ENCODE peak calls at places on chromosome 10, in ten cellular contexts. G, V, K, M, B, E, S, X, O and R are unnamed samples.

GRCh38 chr10:33553951-33554571 is 219.6 kb upstream of the NRP1 start:
- DNase-seq in G (no peak), V (no peak), K (no peak), M (no peak), B (no peak), E (no peak), S (no peak), X (no peak), O (no peak), R (no peak)

GRCh38 chr10:33098966-33099663 is 141.1 kb upstream of the ITGB1 start:
- DNase-seq in G (peak), V (no peak), K (no peak), M (no peak), B (no peak), E (no peak), S (no peak), X (peak), O (peak), R (no peak)

GRCh38 chr10:35735412-35735811 is 93.3 kb upstream of the FZD8 start:
- DNase-seq in G (peak), V (no peak), K (no peak), M (no peak), B (peak), E (peak), S (no peak), X (peak), O (no peak), R (no peak)

GRCh38 chr10:37703074-37703473 is 154.3 kb downstream of the ZNF248 start:
- DNase-seq in G (no peak), V (no peak), K (no peak), M (no peak), B (no peak), E (no peak), S (no peak), X (no peak), O (no peak), R (no peak)

GRCh38 chr10:47165711-47166404 is 134.1 kb upstream of the GDF10 start:
- DNase-seq in G (peak), V (no peak), K (no peak), M (peak), B (peak), E (no peak), S (peak), X (no peak), O (no peak), R (peak)

GRCh38 chr10:95430231-95430951 is 130.8 kb downstream of the SORBS1 start:
- DNase-seq in G (no peak), V (peak), K (peak), M (peak), B (peak), E (peak), S (peak), X (peak), O (peak), R (peak)

GRCh38 chr10:75648854-75649253 is 217.4 kb downstream of the LRMDA start:
- DNase-seq in G (no peak), V (no peak), K (no peak), M (no peak), B (no peak), E (no peak), S (no peak), X (no peak), O (no peak), R (no peak)

GRCh38 chr10:89025453-89025852 is 34.9 kb downstream of the FAS start:
- DNase-seq in G (no peak), V (no peak), K (no peak), M (no peak), B (no peak), E (no peak), S (no peak), X (no peak), O (no peak), R (no peak)

GRCh38 chr10:96267234-96267705 is 4.1 kb downstream of the BLNK start:
- DNase-seq in G (no peak), V (no peak), K (no peak), M (no peak), B (no peak), E (no peak), S (no peak), X (peak), O (no peak), R (no peak)

GRCh38 chr10:68239069-68239468 is 7.2 kb upstream of the ATOH7 start:
- DNase-seq in G (no peak), V (no peak), K (no peak), M (no peak), B (no peak), E (no peak), S (no peak), X (no peak), O (no peak), R (no peak)

GRCh38 chr10:96509017-96509641 is 4.6 kb downstream of the TLL2 start:
- DNase-seq in G (peak), V (no peak), K (no peak), M (no peak), B (peak), E (peak), S (no peak), X (peak), O (no peak), R (peak)

GRCh38 chr10:70267161-70267933 is 16.5 kb downstream of the NPFFR1 start:
- DNase-seq in G (peak), V (no peak), K (peak), M (no peak), B (peak), E (peak), S (peak), X (peak), O (peak), R (peak)

GRCh38 chr10:107442035-107442505 is 277.6 kb upstream of the SORCS1 start:
- DNase-seq in G (peak), V (no peak), K (no peak), M (no peak), B (peak), E (peak), S (no peak), X (peak), O (no peak), R (peak)

GRCh38 chr10:16612148-16612742 is 90.6 kb upstream of the C1QL3 start:
- DNase-seq in G (peak), V (no peak), K (no peak), M (no peak), B (peak), E (peak), S (peak), X (peak), O (peak), R (peak)

GRCh38 chr10:131316321-131317075 is 5.0 kb upstream of the TCERG1L start:
- DNase-seq in G (no peak), V (no peak), K (no peak), M (no peak), B (no peak), E (no peak), S (no peak), X (no peak), O (no peak), R (no peak)

GRCh38 chr10:93413252-93413689 is 68.9 kb downstream of the MYOF start:
- DNase-seq in G (no peak), V (no peak), K (no peak), M (no peak), B (no peak), E (no peak), S (no peak), X (peak), O (no peak), R (peak)

GRCh38 chr10:97796651-97797050 is 24.9 kb upstream of the SFRP5 start:
- DNase-seq in G (no peak), V (no peak), K (no peak), M (no peak), B (no peak), E (no peak), S (no peak), X (no peak), O (no peak), R (no peak)

GRCh38 chr10:120854388-120854787 is 3.2 kb downstream of the WDR11 start:
- DNase-seq in G (no peak), V (no peak), K (no peak), M (no peak), B (no peak), E (no peak), S (no peak), X (no peak), O (no peak), R (no peak)

GRCh38 chr10:120850911-120851865 is at the start of gene WDR11:
- DNase-seq in G (peak), V (peak), K (peak), M (peak), B (peak), E (peak), S (peak), X (peak), O (peak), R (peak)
- H3K4me3 ChIP-seq in G (peak), V (peak), K (peak), M (peak), B (peak), E (peak), S (peak), X (peak), O (peak), R (peak)

GRCh38 chr10:72330059-72330426 is 24.7 kb downstream of the DNAJB12 start:
- DNase-seq in G (no peak), V (no peak), K (no peak), M (no peak), B (no peak), E (no peak), S (no peak), X (no peak), O (no peak), R (no peak)

GRCh38 chr10:72329290-72330058 is 25.2 kb downstream of the DNAJB12 start:
- DNase-seq in G (no peak), V (peak), K (no peak), M (no peak), B (no peak), E (no peak), S (no peak), X (no peak), O (peak), R (no peak)

GRCh38 chr10:72331575-72332422 is 22.9 kb downstream of the DNAJB12 start:
- DNase-seq in G (peak), V (peak), K (no peak), M (no peak), B (peak), E (peak), S (no peak), X (peak), O (peak), R (peak)

GRCh38 chr10:72328045-72328828 is 26.5 kb downstream of the DNAJB12 start:
- DNase-seq in G (no peak), V (peak), K (peak), M (peak), B (peak), E (peak), S (no peak), X (peak), O (peak), R (peak)

DNA sequence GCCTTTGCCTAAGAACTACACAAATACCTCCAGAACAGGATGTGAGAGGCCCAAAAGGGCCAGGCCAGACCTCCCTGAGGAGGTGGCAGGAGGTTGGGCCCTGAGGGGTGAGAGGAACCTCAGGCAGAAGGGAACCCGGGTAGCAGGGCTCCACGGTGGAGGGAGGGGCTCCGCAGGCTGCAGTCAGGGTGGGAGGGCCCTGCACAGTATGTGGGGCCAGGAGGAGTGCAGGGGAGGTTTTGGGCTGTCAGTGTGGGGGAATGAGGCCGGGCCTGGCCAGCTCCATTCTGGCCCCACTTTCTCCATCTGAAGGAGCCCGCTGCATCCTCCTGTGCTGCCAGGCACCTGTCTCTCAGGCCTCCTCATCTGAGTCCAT is 25.9 kb downstream of the DNAJB12 start:
- DNase-seq in G (no peak), V (no peak), K (no peak), M (no peak), B (no peak), E (no peak), S (no peak), X (no peak), O (peak), R (no peak)
- H3K4me3 ChIP-seq in G (no peak), V (no peak), K (no peak), M (no peak), B (no peak), E (no peak), S (no peak), X (no peak), O (peak), R (no peak)

GRCh38 chr10:3474266-3474665 is 301.7 kb upstream of the PITRM1 start:
- DNase-seq in G (no peak), V (no peak), K (no peak), M (no peak), B (no peak), E (no peak), S (no peak), X (no peak), O (no peak), R (no peak)

GRCh38 chr10:3473271-3473670 is 300.7 kb upstream of the PITRM1 start:
- DNase-seq in G (no peak), V (no peak), K (no peak), M (no peak), B (no peak), E (no peak), S (no peak), X (peak), O (no peak), R (no peak)

GRCh38 chr10:3471497-3471896 is 298.9 kb upstream of the PITRM1 start:
- DNase-seq in G (no peak), V (no peak), K (no peak), M (no peak), B (no peak), E (no peak), S (no peak), X (no peak), O (no peak), R (no peak)

GRCh38 chr10:3471927-3472704 is 299.5 kb upstream of the PITRM1 start:
- DNase-seq in G (peak), V (no peak), K (no peak), M (no peak), B (peak), E (peak), S (no peak), X (peak), O (no peak), R (peak)

DNA sequence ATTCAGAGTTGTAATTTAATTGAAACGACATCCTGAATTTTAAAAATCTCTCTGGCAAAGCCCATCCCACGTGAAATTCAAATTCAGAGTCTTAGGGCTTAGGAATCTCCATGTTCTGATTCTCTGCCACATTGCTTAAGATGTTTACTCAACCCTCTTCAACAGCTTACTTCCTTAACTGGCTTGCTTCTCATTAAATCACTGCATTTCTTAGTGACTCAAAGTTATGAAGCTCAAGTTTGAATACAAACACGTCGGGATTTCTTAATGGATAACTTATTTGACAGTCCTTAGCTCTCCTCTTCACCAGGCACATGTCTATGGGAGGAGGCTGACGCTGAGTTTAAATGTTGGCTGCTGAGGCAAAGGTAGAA is 300.1 kb upstream of the PITRM1 start:
- DNase-seq in G (peak), V (no peak), K (no peak), M (no peak), B (peak), E (peak), S (no peak), X (peak), O (no peak), R (peak)
- H3K4me3 ChIP-seq in G (peak), V (no peak), K (peak), M (peak), B (no peak), E (no peak), S (no peak), X (no peak), O (peak), R (peak)

DNA sequence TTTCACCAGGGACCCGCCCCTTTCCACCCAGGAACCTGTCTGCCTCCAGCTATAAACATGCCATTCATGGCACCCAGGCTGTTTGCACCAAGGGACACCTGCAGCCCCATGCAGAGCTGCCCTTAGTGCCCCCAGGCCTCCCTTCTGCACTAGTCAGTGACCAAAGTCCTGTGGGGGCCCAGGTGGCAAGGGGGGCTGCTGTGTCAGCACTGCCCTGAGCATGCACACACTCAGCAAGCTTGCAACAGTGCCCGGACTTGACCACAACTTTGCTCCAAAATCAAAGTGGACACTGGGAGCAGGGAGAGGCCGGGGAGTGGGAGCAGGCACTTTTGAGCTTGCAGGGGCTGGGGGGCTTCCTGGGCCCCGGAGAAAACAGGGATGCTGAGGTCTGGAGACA is 192.9 kb upstream of the MBL2 start:
- DNase-seq in G (no peak), V (no peak), K (no peak), M (no peak), B (no peak), E (no peak), S (no peak), X (no peak), O (no peak), R (no peak)
- H3K4me3 ChIP-seq in G (no peak), V (no peak), K (no peak), M (no peak), B (no peak), E (no peak), S (no peak), X (no peak), O (no peak), R (no peak)